ENCODE peak calls at places on chromosomes 3 and 15, in four cellular contexts. C is tibial nerve, W is HFF-Myc, F is dorsolateral prefrontal cortex. X is an unnamed sample.

GRCh38 chr3:11581237-11582122 is 62.2 kb downstream of the VGLL4 start:
- DNase-seq in W (no peak), F (no peak), C (no peak), X (no peak)

GRCh38 chr3:155963557-155963956 is 93.1 kb downstream of the GMPS start:
- DNase-seq in F (no peak), C (no peak), W (no peak), X (no peak)

GRCh38 chr3:152382312-152383135 is 113.8 kb downstream of the MBNL1 start:
- DNase-seq in W (no peak), C (no peak), F (no peak), X (no peak)

GRCh38 chr3:58556761-58557181 is 19.8 kb upstream of the ACOX2 start:
- DNase-seq in W (no peak), C (no peak), F (no peak), X (no peak)

GRCh38 chr3:56190130-56190529 is 278.1 kb downstream of the ERC2 start:
- DNase-seq in C (no peak), F (no peak), W (no peak), X (no peak)

GRCh38 chr15:63069616-63069952 is 27.0 kb downstream of the TPM1 start:
- DNase-seq in C (no peak), F (no peak), W (no peak), X (no peak)

GRCh38 chr15:80823120-80823519 is 44.0 kb downstream of the CEMIP start:
- DNase-seq in W (no peak), F (no peak), C (no peak), X (no peak)

GRCh38 chr3:190048831-190049541 is 71.7 kb downstream of the P3H2 start:
- DNase-seq in F (no peak), C (no peak), W (no peak), X (peak; percentile 38)

GRCh38 chr3:184004483-184004882 is 13.2 kb downstream of the ABCC5 start:
- DNase-seq in W (no peak), F (no peak), C (peak; percentile 26), X (no peak)

GRCh38 chr3:160150525-160150924 is 74.7 kb upstream of the C3orf80 start:
- DNase-seq in W (no peak), C (no peak), F (no peak), X (no peak)

GRCh38 chr15:58229297-58229768 is 91.2 kb downstream of the AQP9 start:
- DNase-seq in W (no peak), F (no peak), C (no peak), X (no peak)

GRCh38 chr3:9715764-9716437 is 12.3 kb downstream of the CPNE9 start:
- DNase-seq in F (peak; percentile 65), W (peak; percentile 78), C (peak; percentile 79), X (peak; percentile 82)

GRCh38 chr3:14718539-14718938 is 43.6 kb downstream of the C3orf20 start:
- DNase-seq in W (no peak), C (no peak), F (no peak), X (no peak)

GRCh38 chr3:65993134-65993900 is 45.4 kb downstream of the MAGI1 start:
- DNase-seq in W (no peak), C (no peak), F (no peak), X (no peak)

GRCh38 chr3:192284443-192285072 is 442.8 kb downstream of the FGF12 start:
- DNase-seq in W (no peak), F (no peak), C (no peak), X (no peak)

GRCh38 chr3:27202959-27203358 is 166.2 kb downstream of the NEK10 start:
- DNase-seq in W (no peak), F (no peak), C (no peak), X (no peak)

GRCh38 chr3:126023390-126023789 is 54.4 kb downstream of the ROPN1B start:
- DNase-seq in C (no peak), W (no peak), F (no peak), X (no peak)

GRCh38 chr3:150449169-150449721 is 41.1 kb downstream of the TSC22D2 start:
- DNase-seq in F (no peak), C (no peak), W (peak; percentile 42), X (no peak)

GRCh38 chr3:128521715-128522114 is 28.7 kb upstream of the GATA2 start:
- DNase-seq in F (no peak), C (no peak), W (no peak), X (no peak)

GRCh38 chr15:26971303-26972018 is 480 bp downstream of the GABRG3 start:
- DNase-seq in F (peak; percentile 53), C (no peak), W (no peak), X (no peak)

GRCh38 chr15:52109559-52110451 is 2.8 kb downstream of the BCL2L10 start:
- DNase-seq in W (no peak), F (no peak), C (no peak), X (no peak)

GRCh38 chr3:140942221-140943104 is 827 bp downstream of the SLC25A36 start:
- DNase-seq in W (no peak), F (peak; percentile 67), C (peak; percentile 17), X (no peak)

GRCh38 chr15:51912528-51912927 is 59.0 kb downstream of the LEO1 start:
- DNase-seq in W (no peak), C (no peak), F (no peak), X (no peak)

GRCh38 chr15:40100133-40100946 is 8.3 kb downstream of the BMF start:
- DNase-seq in F (no peak), C (no peak), W (no peak), X (no peak)

GRCh38 chr3:5087209-5087608 is 34.9 kb upstream of the ARL8B start:
- DNase-seq in C (no peak), F (no peak), W (no peak), X (no peak)

GRCh38 chr3:194754091-194754490 is 68.4 kb downstream of the FAM43A start:
- DNase-seq in C (no peak), F (no peak), W (no peak), X (no peak)

GRCh38 chr15:72782993-72783562 is 480 bp downstream of the ADPGK start:
- DNase-seq in F (no peak), C (peak; percentile 30), W (no peak), X (no peak)

GRCh38 chr3:56988874-56989433 is 71.5 kb upstream of the SPATA12 start:
- DNase-seq in W (peak; percentile 80), F (peak; percentile 83), C (peak; percentile 84), X (peak; percentile 52)

GRCh38 chr3:139982404-139982803 is 47.4 kb downstream of the CLSTN2 start:
- DNase-seq in W (no peak), F (no peak), C (no peak), X (no peak)

GRCh38 chr3:9398715-9399708 is 1.6 kb downstream of the SETD5 start:
- DNase-seq in C (no peak), W (no peak), F (no peak), X (no peak)

GRCh38 chr15:32861741-32862140 is 143.9 kb downstream of the GREM1 start:
- DNase-seq in C (no peak), W (no peak), F (peak; percentile 48), X (peak; percentile 93)

GRCh38 chr3:43496740-43497375 is 125.0 kb downstream of the ANO10 start:
- DNase-seq in C (no peak), F (no peak), W (no peak), X (no peak)

GRCh38 chr15:81375461-81375860 is 1.4 kb upstream of the TMC3 start:
- DNase-seq in C (no peak), W (no peak), F (no peak), X (no peak)

GRCh38 chr15:88658972-88659931 is 20.4 kb downstream of the ISG20 start:
- DNase-seq in C (no peak), F (peak; percentile 76), W (no peak), X (no peak)

GRCh38 chr3:137105277-137105977 is 147.6 kb downstream of the IL20RB start:
- DNase-seq in W (peak; percentile 37), C (peak; percentile 58), F (no peak), X (no peak)
- TF ChIP-seq CTCF in W (peak; percentile 45), C (peak; percentile 60), F (peak; percentile 90), X (peak; percentile 55)

DNA sequence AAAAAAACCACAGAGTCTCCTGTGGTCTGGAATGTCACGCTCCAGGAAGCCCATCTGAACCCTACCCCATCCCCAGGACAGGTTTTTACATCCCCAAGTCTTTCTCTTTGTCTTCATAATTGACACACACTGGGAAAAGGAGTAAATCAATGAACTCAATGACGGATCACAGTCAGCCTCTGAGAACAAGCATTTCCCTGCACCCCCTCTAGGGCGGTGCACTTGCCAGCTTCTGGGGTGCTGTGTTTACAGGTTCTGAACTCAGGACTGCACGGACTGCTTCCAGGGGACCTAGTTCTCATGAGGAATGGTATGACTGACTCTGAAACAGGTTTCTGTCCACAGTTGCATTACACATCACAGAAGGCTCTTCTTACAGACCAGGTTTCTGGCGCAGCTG is 81.1 kb downstream of the NUP210 start:
- DNase-seq in W (no peak), F (no peak), C (no peak), X (no peak)
- TF ChIP-seq CTCF in W (no peak), F (no peak), C (no peak), X (no peak)

GRCh38 chr15:77096131-77096530 is 25.2 kb upstream of the TSPAN3 start:
- DNase-seq in C (no peak), W (no peak), F (no peak), X (no peak)

GRCh38 chr15:77097317-77097721 is 26.4 kb upstream of the TSPAN3 start:
- DNase-seq in W (no peak), C (no peak), F (no peak), X (no peak)

GRCh38 chr15:77096541-77096940 is 25.6 kb upstream of the TSPAN3 start:
- DNase-seq in F (no peak), C (no peak), W (no peak), X (no peak)

GRCh38 chr15:77097921-77098320 is 27.0 kb upstream of the TSPAN3 start:
- DNase-seq in C (no peak), W (no peak), F (no peak), X (no peak)

GRCh38 chr15:77094397-77095030 is 23.6 kb upstream of the TSPAN3 start:
- DNase-seq in F (no peak), W (no peak), C (no peak), X (no peak)
- TF ChIP-seq CTCF in F (no peak), W (peak; percentile 51), C (no peak), X (peak; percentile 10)

DNA sequence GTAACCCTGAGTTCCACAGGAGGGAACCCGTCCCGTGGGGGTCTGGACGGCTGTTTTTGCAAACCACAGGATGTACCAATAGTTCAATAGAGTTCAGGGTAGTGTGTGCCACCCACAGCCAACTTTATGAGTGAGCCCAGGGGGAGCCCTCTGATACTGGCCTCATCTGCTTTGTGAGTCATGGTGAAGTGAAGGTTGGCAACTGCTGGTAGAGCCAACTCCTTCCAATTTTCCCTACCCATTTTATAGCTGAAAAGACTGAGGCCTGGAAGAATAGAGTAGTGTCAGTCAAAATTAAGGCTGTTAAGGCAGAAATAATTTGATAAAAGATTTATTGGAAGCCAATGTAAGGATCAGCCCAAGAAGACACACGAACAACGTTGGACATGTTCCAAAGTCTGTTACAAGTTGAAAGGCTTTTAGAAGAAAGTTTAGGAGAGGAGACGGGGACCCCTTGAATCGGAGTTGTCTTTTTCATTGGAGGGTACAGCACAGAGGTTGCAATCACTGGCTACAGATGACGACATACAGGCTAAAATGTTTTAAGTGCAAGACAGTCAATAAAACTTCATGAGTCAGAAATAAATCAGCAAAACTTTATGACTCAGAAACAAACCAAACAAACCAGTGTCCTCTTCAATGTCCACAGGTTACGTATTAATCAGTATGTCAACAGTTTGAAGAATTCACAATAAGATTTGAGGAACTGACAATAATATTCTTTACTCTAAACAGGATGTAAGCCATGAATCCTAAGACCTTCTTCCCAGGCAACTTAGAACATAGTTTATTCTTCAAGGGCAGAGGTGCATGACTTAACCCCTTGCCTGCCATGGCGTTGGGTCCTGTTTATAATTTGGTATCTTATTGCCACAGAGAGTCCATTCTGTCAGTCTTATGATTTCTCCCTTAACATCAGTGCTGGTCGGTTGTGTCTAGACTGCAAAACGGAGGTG is 62.9 kb upstream of the NR2E3 start:
- DNase-seq in W (peak; percentile 51), F (no peak), C (no peak), X (no peak)
- TF ChIP-seq CTCF in W (no peak), F (no peak), C (no peak), X (no peak)

X was measured in AG09319.